ENCODE peak calls at places on chromosomes 7 and 10, in eight cellular contexts. S is thyroid gland, U is lower lobe of right lung, X is endodermal cell, T is foreskin keratinocyte, Z is esophagus muscularis mucosa, G is PC-9, D is ovary. Q is an unnamed sample.

GRCh38 chr7:30678805-30679204 is 3.5 kb downstream of the CRHR2 start:
- DNase-seq in U (no peak), D (no peak), S (no peak), X (no peak), T (no peak), G (no peak), Z (no peak), Q (no peak)

GRCh38 chr10:119132521-119133345 is 28.8 kb downstream of the DENND10 start:
- DNase-seq in X (no peak), U (no peak), Z (no peak), D (no peak), G (no peak), T (no peak), S (no peak), Q (no peak)

GRCh38 chr10:24723386-24723787 is 300 bp downstream of the ARHGAP21 start:
- DNase-seq in S (peak; percentile 44), U (no peak), D (no peak), X (no peak), G (no peak), T (no peak), Z (no peak), Q (no peak)

GRCh38 chr7:143518521-143518920 is 40.8 kb downstream of the TAS2R41 start:
- DNase-seq in X (peak; percentile 51), D (no peak), U (no peak), Z (no peak), G (no peak), S (no peak), T (no peak), Q (no peak)

GRCh38 chr10:72344932-72345331 is 9.8 kb downstream of the DNAJB12 start:
- DNase-seq in X (peak; percentile 39), T (no peak), D (no peak), U (no peak), G (no peak), S (no peak), Z (no peak), Q (no peak)

GRCh38 chr10:123567984-123568745 is 98.0 kb upstream of the GPR26 start:
- DNase-seq in T (no peak), U (no peak), Z (no peak), G (no peak), X (peak; percentile 30), D (no peak), S (no peak), Q (no peak)

GRCh38 chr7:95974108-95974507 is 201.8 kb downstream of the DYNC1I1 start:
- DNase-seq in X (no peak), D (no peak), Z (no peak), U (no peak), G (no peak), T (no peak), S (no peak), Q (no peak)

GRCh38 chr7:139016931-139017511 is 18.8 kb downstream of the ZC3HAV1L start:
- DNase-seq in S (peak; percentile 77), U (no peak), T (no peak), X (peak; percentile 81), G (peak; percentile 56), D (peak; percentile 45), Z (no peak), Q (peak; percentile 40)

GRCh38 chr7:7790041-7790751 is 71.8 kb upstream of the RPA3 start:
- DNase-seq in U (no peak), X (no peak), D (no peak), Z (no peak), G (no peak), S (no peak), T (no peak), Q (no peak)

GRCh38 chr10:109480836-109481235 is 442.5 kb downstream of the XPNPEP1 start:
- DNase-seq in T (no peak), X (no peak), D (no peak), Z (no peak), G (no peak), S (no peak), U (no peak), Q (no peak)
- TF ChIP-seq CTCF in T (no peak), X (no peak), D (no peak), Z (no peak), G (no peak), S (no peak), U (no peak), Q (no peak)

GRCh38 chr10:100751211-100751933 is 6.0 kb downstream of the PAX2 start:
- DNase-seq in S (no peak), X (no peak), Z (no peak), T (no peak), U (no peak), D (no peak), G (no peak), Q (no peak)

GRCh38 chr10:100760726-100761125 is 15.3 kb downstream of the PAX2 start:
- DNase-seq in Z (no peak), D (no peak), U (no peak), S (no peak), X (peak; percentile 70), G (no peak), T (no peak), Q (no peak)

GRCh38 chr10:100759331-100759730 is 13.9 kb downstream of the PAX2 start:
- DNase-seq in T (no peak), X (peak; percentile 79), S (no peak), G (no peak), U (no peak), Z (no peak), D (no peak), Q (no peak)

GRCh38 chr10:100750291-100751210 is 5.2 kb downstream of the PAX2 start:
- DNase-seq in T (no peak), X (no peak), G (no peak), U (no peak), D (no peak), Z (no peak), S (no peak), Q (no peak)

GRCh38 chr10:100755821-100756220 is 10.4 kb downstream of the PAX2 start:
- DNase-seq in X (no peak), T (no peak), Z (no peak), U (no peak), S (no peak), D (no peak), G (no peak), Q (no peak)
- H3K27me3 ChIP-seq in X (peaks cover 89% of the 10 kb centered on the region), T (peaks cover 93% of the 10 kb centered on the region), Z (no peaks in the 10 kb centered on the region), U (peaks cover 86% of the 10 kb centered on the region), S (no peaks in the 10 kb centered on the region), D (no peaks in the 10 kb centered on the region), G (peaks cover 93% of the 10 kb centered on the region), Q (peaks cover 15% of the 10 kb centered on the region)

DNA sequence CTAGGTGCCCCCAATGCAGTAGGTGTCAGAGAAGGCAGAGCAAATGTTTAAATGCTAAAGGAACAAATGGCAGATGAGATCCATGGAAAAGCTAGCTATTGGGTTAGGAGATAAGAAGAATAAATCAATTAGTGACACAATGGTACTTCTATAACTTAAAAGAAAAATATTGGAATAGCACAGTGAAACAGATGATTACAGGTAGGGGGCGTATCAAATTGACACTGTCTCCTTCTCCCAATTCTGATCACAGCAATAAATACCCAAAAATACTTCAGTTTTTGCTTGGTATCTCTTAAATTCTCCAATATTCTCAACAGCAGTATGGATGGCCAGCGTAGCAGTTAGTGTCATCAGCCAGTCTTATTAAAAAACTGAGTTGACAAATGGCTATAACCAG is 5.2 kb downstream of the FRA10AC1 start:
- DNase-seq in X (no peak), T (no peak), G (no peak), S (no peak), Z (no peak), U (no peak), D (no peak), Q (no peak)
- TF ChIP-seq CTCF in X (peak; percentile 54), T (peak; percentile 28), G (peak; percentile 39), S (no peak), Z (no peak), U (no peak), D (no peak), Q (no peak)

DNA sequence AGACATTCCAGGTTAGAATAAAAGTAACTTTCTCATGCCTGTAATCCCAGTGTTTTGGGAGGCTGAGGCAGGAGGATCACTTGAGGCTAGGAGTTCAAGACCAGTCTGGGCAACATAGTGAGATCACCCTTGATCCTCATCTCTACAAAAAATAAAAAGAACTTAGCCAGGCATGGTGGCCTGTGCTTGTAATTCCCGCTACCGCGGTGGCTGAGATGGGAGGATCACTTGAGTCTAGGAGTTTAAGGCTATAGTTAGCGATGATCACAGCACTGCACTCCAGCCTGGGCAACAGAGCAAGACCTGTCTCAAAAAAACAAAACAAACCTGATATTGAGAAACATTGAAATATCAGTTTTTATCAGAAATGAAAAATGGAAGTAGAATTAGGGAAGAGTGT is 4.6 kb downstream of the TET1 start:
- DNase-seq in U (no peak), D (no peak), X (no peak), T (no peak), G (no peak), Z (no peak), S (peak; percentile 40), Q (no peak)
- H3K27me3 ChIP-seq in U (peaks cover 21% of the 10 kb centered on the region), D (no peaks in the 10 kb centered on the region), X (no peaks in the 10 kb centered on the region), T (peaks cover 28% of the 10 kb centered on the region), G (peaks cover 15% of the 10 kb centered on the region), Z (no peaks in the 10 kb centered on the region), S (no peaks in the 10 kb centered on the region), Q (peaks cover 21% of the 10 kb centered on the region)

GRCh38 chr10:93815304-93816091 is 57.8 kb downstream of the LGI1 start:
- DNase-seq in X (peak; percentile 72), Z (no peak), U (no peak), G (no peak), T (no peak), D (no peak), S (no peak), Q (no peak)
- TF ChIP-seq CTCF in X (peak; percentile 57), Z (no peak), U (no peak), G (no peak), T (no peak), D (no peak), S (no peak), Q (no peak)

GRCh38 chr7:92824450-92824849 is 11.9 kb downstream of the CDK6 start:
- DNase-seq in D (no peak), T (no peak), X (no peak), G (no peak), S (no peak), Z (no peak), U (no peak), Q (no peak)
- H3K27me3 ChIP-seq in D (no peaks in the 10 kb centered on the region), T (no peaks in the 10 kb centered on the region), X (no peaks in the 10 kb centered on the region), G (no peaks in the 10 kb centered on the region), S (no peaks in the 10 kb centered on the region), Z (no peaks in the 10 kb centered on the region), U (no peaks in the 10 kb centered on the region), Q (no peaks in the 10 kb centered on the region)

GRCh38 chr7:55382251-55382650 is 17.1 kb downstream of the LANCL2 start:
- DNase-seq in X (no peak), T (no peak), G (no peak), U (no peak), Z (no peak), S (no peak), D (no peak), Q (no peak)
- TF ChIP-seq CTCF in X (no peak), T (no peak), G (no peak), U (no peak), Z (no peak), S (no peak), D (no peak), Q (no peak)

DNA sequence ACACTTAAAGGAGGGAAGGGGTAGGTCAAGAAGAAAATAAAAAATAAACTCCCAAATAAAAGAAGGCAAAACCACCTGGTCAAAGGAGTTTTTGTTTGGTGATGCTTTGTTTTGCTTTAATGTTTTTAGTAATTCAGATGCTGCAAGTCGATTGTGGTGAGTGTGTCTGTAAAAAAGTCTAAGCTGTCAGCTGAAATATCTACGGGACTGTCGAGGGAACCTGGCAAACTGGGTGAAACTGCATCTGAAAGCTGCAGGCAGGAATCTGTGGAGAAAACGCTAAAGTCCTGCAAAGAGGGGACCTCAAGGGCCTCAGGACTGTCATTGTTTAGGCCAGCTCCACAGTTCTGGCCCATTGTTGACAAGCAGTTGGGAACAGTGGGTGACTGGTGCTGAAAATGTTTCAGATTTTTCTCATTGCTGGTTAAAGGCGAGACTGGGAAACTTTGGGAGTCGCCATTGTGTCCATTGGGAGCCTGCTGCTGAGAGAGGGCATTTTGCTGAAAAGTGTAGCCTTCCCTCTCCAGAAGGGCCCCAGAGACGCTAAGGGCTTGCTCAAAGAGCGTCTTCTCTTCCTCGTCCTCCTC is 1.8 kb downstream of the HOXA2 start:
- DNase-seq in S (no peak), X (peak; percentile 69), U (no peak), D (no peak), Z (no peak), G (no peak), T (no peak), Q (no peak)
- H3K27me3 ChIP-seq in S (peaks cover 51% of the 10 kb centered on the region), X (peaks cover 100% of the 10 kb centered on the region), U (peaks cover 58% of the 10 kb centered on the region), D (no peaks in the 10 kb centered on the region), Z (peaks cover 11% of the 10 kb centered on the region), G (no peaks in the 10 kb centered on the region), T (no peaks in the 10 kb centered on the region), Q (peaks cover 34% of the 10 kb centered on the region)

Q was measured in CD8-positive, alpha-beta T cell.